ENCODE peak calls at places on chromosomes 2 and 18, in eight cellular contexts. One of them, this sample, is unnamed.

GRCh38 chr2:20404950-20405349 is 41.9 kb upstream of the RHOB start:
- DNase-seq in neural crest cell: no peak
- DNase-seq in heart left ventricle: no peak
- DNase-seq in NCI-H1930: no peak
- DNase-seq in stimulated activated effector memory CD8-positive, alpha-beta T cell treated with anti-CD3 and anti-CD28 coated beads, Interleukin-12 subunit alpha, Interleukin-12 subunit beta, amount 100 ng/mL, for 72 hours: no peak
- DNase-seq in C1 segment of cervical spinal cord: no peak
- DNase-seq in A549: no peak
- DNase-seq in left colon: no peak
- DNase-seq in this sample: no peak

GRCh38 chr2:241796209-241796608 is 12.8 kb upstream of the NEU4 start:
- DNase-seq in neural crest cell: no peak
- DNase-seq in heart left ventricle: no peak
- DNase-seq in NCI-H1930: no peak
- DNase-seq in stimulated activated effector memory CD8-positive, alpha-beta T cell treated with anti-CD3 and anti-CD28 coated beads, Interleukin-12 subunit alpha, Interleukin-12 subunit beta, amount 100 ng/mL, for 72 hours: no peak
- DNase-seq in C1 segment of cervical spinal cord: no peak
- DNase-seq in A549: no peak
- DNase-seq in left colon: peak
- DNase-seq in this sample: no peak

GRCh38 chr2:219433666-219434467 is 776 bp upstream of the SPEG start:
- DNase-seq in neural crest cell: no peak
- DNase-seq in heart left ventricle: no peak
- DNase-seq in NCI-H1930: no peak
- DNase-seq in stimulated activated effector memory CD8-positive, alpha-beta T cell treated with anti-CD3 and anti-CD28 coated beads, Interleukin-12 subunit alpha, Interleukin-12 subunit beta, amount 100 ng/mL, for 72 hours: no peak
- DNase-seq in C1 segment of cervical spinal cord: no peak
- DNase-seq in A549: no peak
- DNase-seq in left colon: peak
- DNase-seq in this sample: peak

GRCh38 chr2:53770264-53770663 is 2.7 kb downstream of the CHAC2 start:
- DNase-seq in neural crest cell: no peak
- DNase-seq in heart left ventricle: no peak
- DNase-seq in NCI-H1930: no peak
- DNase-seq in stimulated activated effector memory CD8-positive, alpha-beta T cell treated with anti-CD3 and anti-CD28 coated beads, Interleukin-12 subunit alpha, Interleukin-12 subunit beta, amount 100 ng/mL, for 72 hours: no peak
- DNase-seq in C1 segment of cervical spinal cord: no peak
- DNase-seq in A549: no peak
- DNase-seq in left colon: no peak
- DNase-seq in this sample: no peak

GRCh38 chr2:85954192-85954900 is 65.6 kb upstream of the ST3GAL5 start:
- DNase-seq in neural crest cell: no peak
- DNase-seq in heart left ventricle: no peak
- DNase-seq in NCI-H1930: no peak
- DNase-seq in stimulated activated effector memory CD8-positive, alpha-beta T cell treated with anti-CD3 and anti-CD28 coated beads, Interleukin-12 subunit alpha, Interleukin-12 subunit beta, amount 100 ng/mL, for 72 hours: no peak
- DNase-seq in C1 segment of cervical spinal cord: no peak
- DNase-seq in A549: no peak
- DNase-seq in left colon: no peak
- DNase-seq in this sample: no peak

GRCh38 chr2:44470151-44470550 is 108.4 kb downstream of the CAMKMT start:
- DNase-seq in neural crest cell: no peak
- DNase-seq in heart left ventricle: no peak
- DNase-seq in NCI-H1930: no peak
- DNase-seq in stimulated activated effector memory CD8-positive, alpha-beta T cell treated with anti-CD3 and anti-CD28 coated beads, Interleukin-12 subunit alpha, Interleukin-12 subunit beta, amount 100 ng/mL, for 72 hours: no peak
- DNase-seq in C1 segment of cervical spinal cord: no peak
- DNase-seq in A549: no peak
- DNase-seq in left colon: no peak
- DNase-seq in this sample: no peak

GRCh38 chr2:112585400-112585799 is 991 bp downstream of the CHCHD5 start:
- DNase-seq in neural crest cell: no peak
- DNase-seq in heart left ventricle: no peak
- DNase-seq in NCI-H1930: no peak
- DNase-seq in stimulated activated effector memory CD8-positive, alpha-beta T cell treated with anti-CD3 and anti-CD28 coated beads, Interleukin-12 subunit alpha, Interleukin-12 subunit beta, amount 100 ng/mL, for 72 hours: no peak
- DNase-seq in C1 segment of cervical spinal cord: no peak
- DNase-seq in A549: no peak
- DNase-seq in left colon: no peak
- DNase-seq in this sample: no peak

GRCh38 chr2:235529621-235530020 is 35.8 kb downstream of the AGAP1 start:
- DNase-seq in neural crest cell: no peak
- DNase-seq in heart left ventricle: no peak
- DNase-seq in NCI-H1930: no peak
- DNase-seq in stimulated activated effector memory CD8-positive, alpha-beta T cell treated with anti-CD3 and anti-CD28 coated beads, Interleukin-12 subunit alpha, Interleukin-12 subunit beta, amount 100 ng/mL, for 72 hours: no peak
- DNase-seq in C1 segment of cervical spinal cord: no peak
- DNase-seq in A549: no peak
- DNase-seq in left colon: no peak
- DNase-seq in this sample: no peak

GRCh38 chr2:241890524-241891235 is 21.2 kb downstream of the RTP5 start:
- DNase-seq in neural crest cell: no peak
- DNase-seq in heart left ventricle: peak
- DNase-seq in NCI-H1930: no peak
- DNase-seq in stimulated activated effector memory CD8-positive, alpha-beta T cell treated with anti-CD3 and anti-CD28 coated beads, Interleukin-12 subunit alpha, Interleukin-12 subunit beta, amount 100 ng/mL, for 72 hours: no peak
- DNase-seq in C1 segment of cervical spinal cord: peak
- DNase-seq in A549: no peak
- DNase-seq in left colon: no peak
- DNase-seq in this sample: no peak

GRCh38 chr2:2580341-2580740 is 249.3 kb upstream of the MYT1L start:
- DNase-seq in neural crest cell: no peak
- DNase-seq in heart left ventricle: no peak
- DNase-seq in NCI-H1930: no peak
- DNase-seq in stimulated activated effector memory CD8-positive, alpha-beta T cell treated with anti-CD3 and anti-CD28 coated beads, Interleukin-12 subunit alpha, Interleukin-12 subunit beta, amount 100 ng/mL, for 72 hours: no peak
- DNase-seq in C1 segment of cervical spinal cord: no peak
- DNase-seq in A549: no peak
- DNase-seq in left colon: no peak
- DNase-seq in this sample: no peak

GRCh38 chr2:229220254-229220653 is 50.8 kb downstream of the PID1 start:
- DNase-seq in neural crest cell: no peak
- DNase-seq in heart left ventricle: no peak
- DNase-seq in NCI-H1930: no peak
- DNase-seq in stimulated activated effector memory CD8-positive, alpha-beta T cell treated with anti-CD3 and anti-CD28 coated beads, Interleukin-12 subunit alpha, Interleukin-12 subunit beta, amount 100 ng/mL, for 72 hours: no peak
- DNase-seq in C1 segment of cervical spinal cord: no peak
- DNase-seq in A549: no peak
- DNase-seq in left colon: no peak
- DNase-seq in this sample: no peak

GRCh38 chr2:182763311-182763912 is 47.4 kb downstream of the DNAJC10 start:
- DNase-seq in neural crest cell: peak
- DNase-seq in heart left ventricle: no peak
- DNase-seq in NCI-H1930: peak
- DNase-seq in stimulated activated effector memory CD8-positive, alpha-beta T cell treated with anti-CD3 and anti-CD28 coated beads, Interleukin-12 subunit alpha, Interleukin-12 subunit beta, amount 100 ng/mL, for 72 hours: no peak
- DNase-seq in C1 segment of cervical spinal cord: no peak
- DNase-seq in A549: peak
- DNase-seq in left colon: no peak
- DNase-seq in this sample: peak

GRCh38 chr18:11412790-11413189 is 196.6 kb upstream of the SLC35G4 start:
- DNase-seq in neural crest cell: no peak
- DNase-seq in heart left ventricle: no peak
- DNase-seq in NCI-H1930: no peak
- DNase-seq in stimulated activated effector memory CD8-positive, alpha-beta T cell treated with anti-CD3 and anti-CD28 coated beads, Interleukin-12 subunit alpha, Interleukin-12 subunit beta, amount 100 ng/mL, for 72 hours: no peak
- DNase-seq in C1 segment of cervical spinal cord: no peak
- DNase-seq in A549: no peak
- DNase-seq in left colon: no peak
- DNase-seq in this sample: no peak

GRCh38 chr18:56473400-56474059 is 164.9 kb downstream of the TXNL1 start:
- DNase-seq in neural crest cell: no peak
- DNase-seq in heart left ventricle: no peak
- DNase-seq in NCI-H1930: no peak
- DNase-seq in stimulated activated effector memory CD8-positive, alpha-beta T cell treated with anti-CD3 and anti-CD28 coated beads, Interleukin-12 subunit alpha, Interleukin-12 subunit beta, amount 100 ng/mL, for 72 hours: no peak
- DNase-seq in C1 segment of cervical spinal cord: no peak
- DNase-seq in A549: no peak
- DNase-seq in left colon: no peak
- DNase-seq in this sample: no peak

GRCh38 chr2:2756886-2757285 is 425.8 kb upstream of the MYT1L start:
- DNase-seq in neural crest cell: no peak
- DNase-seq in heart left ventricle: no peak
- DNase-seq in NCI-H1930: no peak
- DNase-seq in stimulated activated effector memory CD8-positive, alpha-beta T cell treated with anti-CD3 and anti-CD28 coated beads, Interleukin-12 subunit alpha, Interleukin-12 subunit beta, amount 100 ng/mL, for 72 hours: no peak
- DNase-seq in C1 segment of cervical spinal cord: no peak
- DNase-seq in A549: no peak
- DNase-seq in left colon: no peak
- DNase-seq in this sample: no peak

GRCh38 chr18:28039078-28039477 is 137.9 kb downstream of the CDH2 start:
- DNase-seq in neural crest cell: no peak
- DNase-seq in heart left ventricle: peak
- DNase-seq in NCI-H1930: no peak
- DNase-seq in stimulated activated effector memory CD8-positive, alpha-beta T cell treated with anti-CD3 and anti-CD28 coated beads, Interleukin-12 subunit alpha, Interleukin-12 subunit beta, amount 100 ng/mL, for 72 hours: no peak
- DNase-seq in C1 segment of cervical spinal cord: no peak
- DNase-seq in A549: no peak
- DNase-seq in left colon: no peak
- DNase-seq in this sample: no peak

GRCh38 chr18:27042177-27042576 is 142.9 kb downstream of the CHST9 start:
- DNase-seq in neural crest cell: no peak
- DNase-seq in heart left ventricle: no peak
- DNase-seq in NCI-H1930: no peak
- DNase-seq in stimulated activated effector memory CD8-positive, alpha-beta T cell treated with anti-CD3 and anti-CD28 coated beads, Interleukin-12 subunit alpha, Interleukin-12 subunit beta, amount 100 ng/mL, for 72 hours: no peak
- DNase-seq in C1 segment of cervical spinal cord: no peak
- DNase-seq in A549: no peak
- DNase-seq in left colon: no peak
- DNase-seq in this sample: no peak

GRCh38 chr18:47881752-47882455 is 48.6 kb downstream of the SMAD2 start:
- DNase-seq in neural crest cell: no peak
- DNase-seq in heart left ventricle: no peak
- DNase-seq in NCI-H1930: no peak
- DNase-seq in stimulated activated effector memory CD8-positive, alpha-beta T cell treated with anti-CD3 and anti-CD28 coated beads, Interleukin-12 subunit alpha, Interleukin-12 subunit beta, amount 100 ng/mL, for 72 hours: no peak
- DNase-seq in C1 segment of cervical spinal cord: no peak
- DNase-seq in A549: no peak
- DNase-seq in left colon: no peak
- DNase-seq in this sample: no peak

GRCh38 chr2:236177967-236178909 is 10.1 kb upstream of the GBX2 start:
- DNase-seq in neural crest cell: peak
- DNase-seq in heart left ventricle: peak
- DNase-seq in NCI-H1930: peak
- DNase-seq in stimulated activated effector memory CD8-positive, alpha-beta T cell treated with anti-CD3 and anti-CD28 coated beads, Interleukin-12 subunit alpha, Interleukin-12 subunit beta, amount 100 ng/mL, for 72 hours: peak
- DNase-seq in C1 segment of cervical spinal cord: no peak
- DNase-seq in A549: peak
- DNase-seq in left colon: peak
- DNase-seq in this sample: peak

GRCh38 chr2:121722479-121722878 is 14.2 kb downstream of the NIFK start:
- DNase-seq in neural crest cell: no peak
- DNase-seq in heart left ventricle: no peak
- DNase-seq in NCI-H1930: no peak
- DNase-seq in stimulated activated effector memory CD8-positive, alpha-beta T cell treated with anti-CD3 and anti-CD28 coated beads, Interleukin-12 subunit alpha, Interleukin-12 subunit beta, amount 100 ng/mL, for 72 hours: no peak
- DNase-seq in C1 segment of cervical spinal cord: no peak
- DNase-seq in A549: peak
- DNase-seq in left colon: no peak
- DNase-seq in this sample: no peak

GRCh38 chr2:164496881-164497280 is 124.4 kb downstream of the GRB14 start:
- DNase-seq in neural crest cell: no peak
- DNase-seq in heart left ventricle: no peak
- DNase-seq in NCI-H1930: no peak
- DNase-seq in stimulated activated effector memory CD8-positive, alpha-beta T cell treated with anti-CD3 and anti-CD28 coated beads, Interleukin-12 subunit alpha, Interleukin-12 subunit beta, amount 100 ng/mL, for 72 hours: no peak
- DNase-seq in C1 segment of cervical spinal cord: no peak
- DNase-seq in A549: no peak
- DNase-seq in left colon: no peak
- DNase-seq in this sample: no peak

GRCh38 chr2:30031184-30031583 is 109.8 kb upstream of the ALK start:
- DNase-seq in neural crest cell: no peak
- DNase-seq in heart left ventricle: no peak
- DNase-seq in NCI-H1930: no peak
- DNase-seq in stimulated activated effector memory CD8-positive, alpha-beta T cell treated with anti-CD3 and anti-CD28 coated beads, Interleukin-12 subunit alpha, Interleukin-12 subunit beta, amount 100 ng/mL, for 72 hours: no peak
- DNase-seq in C1 segment of cervical spinal cord: no peak
- DNase-seq in A549: no peak
- DNase-seq in left colon: no peak
- DNase-seq in this sample: no peak

GRCh38 chr2:144456680-144457079 is 63.2 kb downstream of the ZEB2 start:
- DNase-seq in neural crest cell: no peak
- DNase-seq in heart left ventricle: peak
- DNase-seq in NCI-H1930: no peak
- DNase-seq in stimulated activated effector memory CD8-positive, alpha-beta T cell treated with anti-CD3 and anti-CD28 coated beads, Interleukin-12 subunit alpha, Interleukin-12 subunit beta, amount 100 ng/mL, for 72 hours: no peak
- DNase-seq in C1 segment of cervical spinal cord: no peak
- DNase-seq in A549: peak
- DNase-seq in left colon: no peak
- DNase-seq in this sample: no peak

GRCh38 chr18:26051845-26052244 is 38.6 kb downstream of the SS18 start:
- DNase-seq in neural crest cell: no peak
- DNase-seq in heart left ventricle: no peak
- DNase-seq in NCI-H1930: no peak
- DNase-seq in stimulated activated effector memory CD8-positive, alpha-beta T cell treated with anti-CD3 and anti-CD28 coated beads, Interleukin-12 subunit alpha, Interleukin-12 subunit beta, amount 100 ng/mL, for 72 hours: no peak
- DNase-seq in C1 segment of cervical spinal cord: peak
- DNase-seq in A549: no peak
- DNase-seq in left colon: no peak
- DNase-seq in this sample: no peak

GRCh38 chr18:26540041-26540628 is 8.2 kb downstream of the KCTD1 start:
- DNase-seq in neural crest cell: no peak
- DNase-seq in heart left ventricle: no peak
- DNase-seq in NCI-H1930: no peak
- DNase-seq in stimulated activated effector memory CD8-positive, alpha-beta T cell treated with anti-CD3 and anti-CD28 coated beads, Interleukin-12 subunit alpha, Interleukin-12 subunit beta, amount 100 ng/mL, for 72 hours: no peak
- DNase-seq in C1 segment of cervical spinal cord: no peak
- DNase-seq in A549: no peak
- DNase-seq in left colon: no peak
- DNase-seq in this sample: no peak

GRCh38 chr2:223247136-223247535 is 195.1 kb downstream of the KCNE4 start:
- DNase-seq in neural crest cell: no peak
- DNase-seq in heart left ventricle: no peak
- DNase-seq in NCI-H1930: no peak
- DNase-seq in stimulated activated effector memory CD8-positive, alpha-beta T cell treated with anti-CD3 and anti-CD28 coated beads, Interleukin-12 subunit alpha, Interleukin-12 subunit beta, amount 100 ng/mL, for 72 hours: no peak
- DNase-seq in C1 segment of cervical spinal cord: no peak
- DNase-seq in A549: no peak
- DNase-seq in left colon: no peak
- DNase-seq in this sample: no peak

GRCh38 chr2:41836944-41837343 is 210.9 kb upstream of the PKDCC start:
- DNase-seq in neural crest cell: peak
- DNase-seq in heart left ventricle: no peak
- DNase-seq in NCI-H1930: no peak
- DNase-seq in stimulated activated effector memory CD8-positive, alpha-beta T cell treated with anti-CD3 and anti-CD28 coated beads, Interleukin-12 subunit alpha, Interleukin-12 subunit beta, amount 100 ng/mL, for 72 hours: no peak
- DNase-seq in C1 segment of cervical spinal cord: no peak
- DNase-seq in A549: no peak
- DNase-seq in left colon: peak
- DNase-seq in this sample: peak

GRCh38 chr2:112640800-112641675 is 4.7 kb upstream of the SLC20A1 start:
- DNase-seq in neural crest cell: no peak
- DNase-seq in heart left ventricle: peak
- DNase-seq in NCI-H1930: no peak
- DNase-seq in stimulated activated effector memory CD8-positive, alpha-beta T cell treated with anti-CD3 and anti-CD28 coated beads, Interleukin-12 subunit alpha, Interleukin-12 subunit beta, amount 100 ng/mL, for 72 hours: no peak
- DNase-seq in C1 segment of cervical spinal cord: no peak
- DNase-seq in A549: no peak
- DNase-seq in left colon: no peak
- DNase-seq in this sample: no peak

GRCh38 chr2:48651127-48651526 is 33.5 kb downstream of the GTF2A1L start:
- DNase-seq in neural crest cell: no peak
- DNase-seq in heart left ventricle: no peak
- DNase-seq in NCI-H1930: no peak
- DNase-seq in stimulated activated effector memory CD8-positive, alpha-beta T cell treated with anti-CD3 and anti-CD28 coated beads, Interleukin-12 subunit alpha, Interleukin-12 subunit beta, amount 100 ng/mL, for 72 hours: no peak
- DNase-seq in C1 segment of cervical spinal cord: no peak
- DNase-seq in A549: no peak
- DNase-seq in left colon: no peak
- DNase-seq in this sample: no peak

GRCh38 chr2:70939001-70939846 is 3.5 kb downstream of the ATP6V1B1 start:
- DNase-seq in neural crest cell: no peak
- DNase-seq in heart left ventricle: no peak
- DNase-seq in NCI-H1930: no peak
- DNase-seq in stimulated activated effector memory CD8-positive, alpha-beta T cell treated with anti-CD3 and anti-CD28 coated beads, Interleukin-12 subunit alpha, Interleukin-12 subunit beta, amount 100 ng/mL, for 72 hours: no peak
- DNase-seq in C1 segment of cervical spinal cord: no peak
- DNase-seq in A549: no peak
- DNase-seq in left colon: no peak
- DNase-seq in this sample: no peak

GRCh38 chr2:163198007-163198406 is 359.4 kb upstream of the KCNH7 start:
- DNase-seq in neural crest cell: no peak
- DNase-seq in heart left ventricle: no peak
- DNase-seq in NCI-H1930: no peak
- DNase-seq in stimulated activated effector memory CD8-positive, alpha-beta T cell treated with anti-CD3 and anti-CD28 coated beads, Interleukin-12 subunit alpha, Interleukin-12 subunit beta, amount 100 ng/mL, for 72 hours: no peak
- DNase-seq in C1 segment of cervical spinal cord: no peak
- DNase-seq in A549: no peak
- DNase-seq in left colon: no peak
- DNase-seq in this sample: no peak

GRCh38 chr2:180728928-180729559 is 251.4 kb upstream of the UBE2E3 start:
- DNase-seq in neural crest cell: no peak
- DNase-seq in heart left ventricle: no peak
- DNase-seq in NCI-H1930: no peak
- DNase-seq in stimulated activated effector memory CD8-positive, alpha-beta T cell treated with anti-CD3 and anti-CD28 coated beads, Interleukin-12 subunit alpha, Interleukin-12 subunit beta, amount 100 ng/mL, for 72 hours: no peak
- DNase-seq in C1 segment of cervical spinal cord: no peak
- DNase-seq in A549: peak
- DNase-seq in left colon: no peak
- DNase-seq in this sample: no peak

GRCh38 chr2:207385903-207386302 is 143.9 kb upstream of the CREB1 start:
- DNase-seq in neural crest cell: no peak
- DNase-seq in heart left ventricle: no peak
- DNase-seq in NCI-H1930: no peak
- DNase-seq in stimulated activated effector memory CD8-positive, alpha-beta T cell treated with anti-CD3 and anti-CD28 coated beads, Interleukin-12 subunit alpha, Interleukin-12 subunit beta, amount 100 ng/mL, for 72 hours: no peak
- DNase-seq in C1 segment of cervical spinal cord: no peak
- DNase-seq in A549: no peak
- DNase-seq in left colon: no peak
- DNase-seq in this sample: no peak

GRCh38 chr2:218081695-218082094 is 12.6 kb downstream of the RUFY4 start:
- DNase-seq in neural crest cell: no peak
- DNase-seq in heart left ventricle: no peak
- DNase-seq in NCI-H1930: no peak
- DNase-seq in stimulated activated effector memory CD8-positive, alpha-beta T cell treated with anti-CD3 and anti-CD28 coated beads, Interleukin-12 subunit alpha, Interleukin-12 subunit beta, amount 100 ng/mL, for 72 hours: no peak
- DNase-seq in C1 segment of cervical spinal cord: no peak
- DNase-seq in A549: no peak
- DNase-seq in left colon: no peak
- DNase-seq in this sample: no peak